ENCODE peak calls at places on chromosomes 4 and X, in four cellular contexts. One of them, this sample, is unnamed.

GRCh38 chr4:169167958-169168357 is 102.8 kb downstream of the SH3RF1 start:
- DNase-seq in GDM1: no peak
- DNase-seq in posterior vena cava: no peak
- DNase-seq in T47D: no peak
- DNase-seq in this sample: no peak

GRCh38 chr4:139154538-139154937 is 22.5 kb downstream of the ELF2 start:
- DNase-seq in GDM1: no peak
- DNase-seq in posterior vena cava: no peak
- DNase-seq in T47D: no peak
- DNase-seq in this sample: no peak

GRCh38 chrX:12686324-12686723 is 104.9 kb upstream of the PRPS2 start:
- DNase-seq in GDM1: no peak
- DNase-seq in posterior vena cava: no peak
- DNase-seq in T47D: no peak
- DNase-seq in this sample: no peak

GRCh38 chr4:144557404-144557803 is 88.6 kb upstream of the HHIP start:
- DNase-seq in GDM1: no peak
- DNase-seq in posterior vena cava: no peak
- DNase-seq in T47D: peak; percentile 23
- DNase-seq in this sample: no peak

GRCh38 chrX:41116948-41117347 is 31.7 kb downstream of the USP9X start:
- DNase-seq in GDM1: no peak
- DNase-seq in posterior vena cava: no peak
- DNase-seq in T47D: peak; percentile 52
- DNase-seq in this sample: no peak

GRCh38 chrX:15143050-15143824 is 126.6 kb downstream of the ASB9 start:
- DNase-seq in GDM1: peak; percentile 1
- DNase-seq in posterior vena cava: no peak
- DNase-seq in T47D: peak; percentile 61
- DNase-seq in this sample: no peak

GRCh38 chrX:100368167-100368566 is 41.9 kb downstream of the PCDH19 start:
- DNase-seq in GDM1: no peak
- DNase-seq in posterior vena cava: no peak
- DNase-seq in T47D: peak; percentile 33
- DNase-seq in this sample: no peak

GRCh38 chr4:19883841-19884240 is 367.9 kb upstream of the SLIT2 start:
- DNase-seq in GDM1: no peak
- DNase-seq in posterior vena cava: no peak
- DNase-seq in T47D: no peak
- DNase-seq in this sample: no peak

GRCh38 chr4:159398236-159398638 is 295.4 kb downstream of the RAPGEF2 start:
- DNase-seq in GDM1: no peak
- DNase-seq in posterior vena cava: no peak
- DNase-seq in T47D: no peak
- DNase-seq in this sample: no peak

GRCh38 chr4:5750052-5750950 is 39.3 kb downstream of the EVC start:
- DNase-seq in GDM1: no peak
- DNase-seq in posterior vena cava: peak; percentile 47
- DNase-seq in T47D: no peak
- DNase-seq in this sample: no peak

GRCh38 chrX:129825746-129826505 is 17.8 kb downstream of the ZDHHC9 start:
- DNase-seq in GDM1: no peak
- DNase-seq in posterior vena cava: no peak
- DNase-seq in T47D: no peak
- DNase-seq in this sample: no peak

GRCh38 chr4:172011196-172011595 is 198.0 kb downstream of the GALNTL6 start:
- DNase-seq in GDM1: no peak
- DNase-seq in posterior vena cava: no peak
- DNase-seq in T47D: no peak
- DNase-seq in this sample: no peak

GRCh38 chr4:151322565-151322964 is 2.8 kb downstream of the SH3D19 start:
- DNase-seq in GDM1: no peak
- DNase-seq in posterior vena cava: no peak
- DNase-seq in T47D: no peak
- DNase-seq in this sample: no peak

GRCh38 chrX:122565952-122566351 is 618.1 kb upstream of the GRIA3 start:
- DNase-seq in GDM1: no peak
- DNase-seq in posterior vena cava: peak; percentile 73
- DNase-seq in T47D: peak; percentile 16
- DNase-seq in this sample: no peak

GRCh38 chrX:67613366-67613765 is 69.5 kb downstream of the AR start:
- DNase-seq in GDM1: no peak
- DNase-seq in posterior vena cava: no peak
- DNase-seq in T47D: no peak
- DNase-seq in this sample: no peak

GRCh38 chr4:175271010-175271630 is 353.0 kb downstream of the ADAM29 start:
- DNase-seq in GDM1: no peak
- DNase-seq in posterior vena cava: no peak
- DNase-seq in T47D: no peak
- DNase-seq in this sample: no peak

GRCh38 chrX:132740316-132741123 is 217.9 kb downstream of the HS6ST2 start:
- DNase-seq in GDM1: no peak
- DNase-seq in posterior vena cava: no peak
- DNase-seq in T47D: peak; percentile 5
- DNase-seq in this sample: no peak

GRCh38 chrX:13742397-13743176 is 8.0 kb downstream of the OFD1 start:
- DNase-seq in GDM1: no peak
- DNase-seq in posterior vena cava: no peak
- DNase-seq in T47D: peak; percentile 12
- DNase-seq in this sample: no peak

GRCh38 chrX:47562615-47563243 is 1.7 kb downstream of the ARAF start:
- DNase-seq in GDM1: peak; percentile 30
- DNase-seq in posterior vena cava: peak; percentile 65
- DNase-seq in T47D: peak; percentile 54
- DNase-seq in this sample: no peak

GRCh38 chrX:151954730-151955129 is 19.7 kb downstream of the GABRE start:
- DNase-seq in GDM1: no peak
- DNase-seq in posterior vena cava: no peak
- DNase-seq in T47D: no peak
- DNase-seq in this sample: no peak

GRCh38 chrX:10199212-10199611 is 42.4 kb downstream of the CLCN4 start:
- DNase-seq in GDM1: no peak
- DNase-seq in posterior vena cava: peak; percentile 85
- DNase-seq in T47D: no peak
- DNase-seq in this sample: no peak

GRCh38 chr4:176002007-176002623 is 63.5 kb upstream of the WDR17 start:
- DNase-seq in GDM1: no peak
- DNase-seq in posterior vena cava: peak; percentile 87
- DNase-seq in T47D: peak; percentile 34
- DNase-seq in this sample: peak; percentile 57

GRCh38 chr4:7402526-7402925 is 32.2 kb downstream of the PSAPL1 start:
- DNase-seq in GDM1: no peak
- DNase-seq in posterior vena cava: no peak
- DNase-seq in T47D: no peak
- DNase-seq in this sample: no peak

GRCh38 chr4:128913228-128913627 is 103.7 kb downstream of the JADE1 start:
- DNase-seq in GDM1: peak; percentile 16
- DNase-seq in posterior vena cava: no peak
- DNase-seq in T47D: no peak
- DNase-seq in this sample: no peak

GRCh38 chrX:45806410-45807121 is 605.9 kb upstream of the DIPK2B start:
- DNase-seq in GDM1: peak; percentile 6
- DNase-seq in posterior vena cava: no peak
- DNase-seq in T47D: no peak
- DNase-seq in this sample: no peak

GRCh38 chr4:39237179-39237578 is 54.9 kb downstream of the WDR19 start:
- DNase-seq in GDM1: no peak
- DNase-seq in posterior vena cava: no peak
- DNase-seq in T47D: no peak
- DNase-seq in this sample: no peak

GRCh38 chr4:37763831-37764230 is 62.7 kb upstream of the PGM2 start:
- DNase-seq in GDM1: no peak
- DNase-seq in posterior vena cava: no peak
- DNase-seq in T47D: no peak
- DNase-seq in this sample: no peak

GRCh38 chr4:31946456-31946855 is 1226.3 kb downstream of the PCDH7 start:
- DNase-seq in GDM1: no peak
- DNase-seq in posterior vena cava: no peak
- DNase-seq in T47D: no peak
- DNase-seq in this sample: no peak